ENCODE peak calls at places on chromosomes 11 and 22, in nine cellular contexts. W, V, R, L, F, M, T, Y and D are unnamed samples.

GRCh38 chr11:118304227-118304808 is at the start of gene CD3E:
- DNase-seq in W (no peak), V (no peak), R (no peak), L (no peak), F (peak), M (no peak), T (no peak), Y (no peak), D (no peak)

GRCh38 chr11:32334822-32335221 is 100.5 kb downstream of the WT1 start:
- DNase-seq in W (no peak), V (no peak), R (no peak), L (no peak), F (peak), M (no peak), T (no peak), Y (no peak), D (no peak)

GRCh38 chr22:36008131-36008530 is 20.5 kb downstream of the RBFOX2 start:
- DNase-seq in W (no peak), V (no peak), R (no peak), L (no peak), F (no peak), M (no peak), T (no peak), Y (no peak), D (no peak)

GRCh38 chr11:19953909-19954308 is 206.4 kb downstream of the DBX1 start:
- DNase-seq in W (no peak), V (no peak), R (no peak), L (peak), F (no peak), M (no peak), T (no peak), Y (peak), D (peak)

GRCh38 chr11:44760477-44760872 is 33.7 kb downstream of the TSPAN18 start:
- DNase-seq in W (no peak), V (no peak), R (no peak), L (no peak), F (no peak), M (no peak), T (no peak), Y (no peak), D (no peak)

GRCh38 chr22:40721266-40721665 is 42.0 kb downstream of the MCHR1 start:
- DNase-seq in W (peak), V (no peak), R (no peak), L (peak), F (no peak), M (no peak), T (no peak), Y (peak), D (no peak)

GRCh38 chr22:18075101-18075730 is 2.6 kb upstream of the PEX26 start:
- DNase-seq in W (no peak), V (no peak), R (no peak), L (no peak), F (no peak), M (no peak), T (no peak), Y (no peak), D (no peak)

GRCh38 chr22:46797355-46797754 is 34.9 kb downstream of the TBC1D22A start:
- DNase-seq in W (no peak), V (no peak), R (no peak), L (no peak), F (no peak), M (no peak), T (no peak), Y (no peak), D (peak)

GRCh38 chr11:119000906-119001305 is 3.0 kb downstream of the CENATAC start:
- DNase-seq in W (no peak), V (no peak), R (no peak), L (no peak), F (no peak), M (no peak), T (no peak), Y (peak), D (no peak)

GRCh38 chr11:76141901-76142300 is 64.4 kb downstream of the WNT11 start:
- DNase-seq in W (no peak), V (no peak), R (no peak), L (no peak), F (no peak), M (no peak), T (no peak), Y (no peak), D (no peak)

GRCh38 chr22:25953276-25953675 is 211.3 kb downstream of the MYO18B start:
- DNase-seq in W (no peak), V (no peak), R (no peak), L (no peak), F (no peak), M (no peak), T (no peak), Y (no peak), D (no peak)

GRCh38 chr11:69422645-69423044 is 58.8 kb upstream of the LINC01488 start:
- DNase-seq in W (no peak), V (no peak), R (no peak), L (no peak), F (no peak), M (no peak), T (no peak), Y (no peak), D (no peak)

GRCh38 chr11:33157103-33158027 is 3.9 kb downstream of the CSTF3 start:
- DNase-seq in W (no peak), V (no peak), R (no peak), L (no peak), F (no peak), M (no peak), T (no peak), Y (no peak), D (no peak)

GRCh38 chr11:131073167-131073566 is 156.9 kb upstream of the SNX19 start:
- DNase-seq in W (no peak), V (no peak), R (no peak), L (no peak), F (no peak), M (no peak), T (no peak), Y (peak), D (no peak)

GRCh38 chr11:126485021-126485781 is 129.7 kb downstream of the ST3GAL4 start:
- DNase-seq in W (peak), V (no peak), R (no peak), L (no peak), F (no peak), M (no peak), T (no peak), Y (peak), D (no peak)

GRCh38 chr22:28249402-28249801 is 330.3 kb upstream of the PITPNB start:
- DNase-seq in W (no peak), V (no peak), R (no peak), L (no peak), F (no peak), M (no peak), T (no peak), Y (no peak), D (no peak)

GRCh38 chr22:32380991-32381390 is 23.3 kb downstream of the RFPL3 start:
- DNase-seq in W (no peak), V (no peak), R (no peak), L (no peak), F (no peak), M (no peak), T (no peak), Y (no peak), D (no peak)

GRCh38 chr11:27995082-27995481 is 112.9 kb downstream of the KIF18A start:
- DNase-seq in W (no peak), V (no peak), R (no peak), L (no peak), F (no peak), M (no peak), T (no peak), Y (peak), D (no peak)

GRCh38 chr11:128776434-128777284 is 82.8 kb downstream of the FLI1 start:
- DNase-seq in W (no peak), V (peak), R (peak), L (no peak), F (peak), M (peak), T (peak), Y (no peak), D (no peak)

GRCh38 chr11:76642341-76642740 is 28.2 kb downstream of the LRRC32 start:
- DNase-seq in W (no peak), V (no peak), R (no peak), L (no peak), F (peak), M (no peak), T (no peak), Y (no peak), D (no peak)

GRCh38 chr11:83449338-83449913 is 163.3 kb upstream of the CCDC90B start:
- DNase-seq in W (peak), V (peak), R (no peak), L (no peak), F (no peak), M (no peak), T (no peak), Y (no peak), D (no peak)

GRCh38 chr11:120305286-120305685 is 19.8 kb upstream of the TLCD5 start:
- DNase-seq in W (no peak), V (no peak), R (no peak), L (no peak), F (no peak), M (no peak), T (no peak), Y (no peak), D (no peak)

GRCh38 chr11:103609117-103610066 is 427.0 kb upstream of the DDI1 start:
- DNase-seq in W (no peak), V (no peak), R (no peak), L (no peak), F (no peak), M (no peak), T (no peak), Y (peak), D (peak)

GRCh38 chr11:20015529-20016427 is 144.5 kb downstream of the DBX1 start:
- DNase-seq in W (no peak), V (no peak), R (no peak), L (peak), F (no peak), M (no peak), T (no peak), Y (no peak), D (no peak)

GRCh38 chr22:50529416-50530279 is at the start of gene TYMP:
- DNase-seq in W (no peak), V (peak), R (no peak), L (no peak), F (peak), M (peak), T (no peak), Y (no peak), D (no peak)

GRCh38 chr22:37184816-37185541 is 3.1 kb downstream of the C1QTNF6 start:
- DNase-seq in W (no peak), V (no peak), R (no peak), L (no peak), F (no peak), M (peak), T (no peak), Y (no peak), D (no peak)

GRCh38 chr11:47179655-47179991 is 2.9 kb upstream of the ARFGAP2 start:
- DNase-seq in W (peak), V (no peak), R (no peak), L (no peak), F (peak), M (no peak), T (no peak), Y (peak), D (no peak)

GRCh38 chr22:46792061-46792796 is 29.8 kb downstream of the TBC1D22A start:
- DNase-seq in W (no peak), V (no peak), R (no peak), L (no peak), F (no peak), M (no peak), T (no peak), Y (no peak), D (no peak)

GRCh38 chr11:124071622-124071948 is 30.5 kb upstream of the OR10G7 start:
- DNase-seq in W (no peak), V (no peak), R (no peak), L (no peak), F (no peak), M (no peak), T (no peak), Y (no peak), D (no peak)

GRCh38 chr22:17971711-17972110 is 52.6 kb downstream of the MICAL3 start:
- DNase-seq in W (no peak), V (no peak), R (no peak), L (no peak), F (no peak), M (no peak), T (no peak), Y (no peak), D (no peak)

GRCh38 chr22:41762980-41763779 is 37.3 kb upstream of the CCDC134 start:
- DNase-seq in W (peak), V (peak), R (no peak), L (peak), F (peak), M (no peak), T (no peak), Y (no peak), D (no peak)